ENCODE peak calls at places on chromosomes 13 and 19, in four cellular contexts. G is stomach, X is transverse colon, W is endothelial cell of umbilical vein. Q is an unnamed sample.

GRCh38 chr19:38788478-38789243 is at the start of gene LGALS7B:
- DNase-seq in W (no peak), G (no peak), X (no peak), Q (no peak)

GRCh38 chr19:1429750-1430149 is 8.4 kb upstream of the RPS15 start:
- DNase-seq in G (peak; percentile 77), W (no peak), X (peak; percentile 36), Q (no peak)

GRCh38 chr19:31350693-31351211 is 1.5 kb upstream of the TSHZ3 start:
- DNase-seq in X (peak; percentile 41), W (no peak), G (peak; percentile 43), Q (peak; percentile 42)

GRCh38 chr19:862529-863304 is 3.3 kb downstream of the CFD start:
- DNase-seq in G (peak; percentile 61), W (peak; percentile 47), X (peak; percentile 76), Q (no peak)

GRCh38 chr13:81872581-81872980 is 1531.7 kb upstream of the SPRY2 start:
- DNase-seq in W (no peak), G (no peak), X (no peak), Q (no peak)

GRCh38 chr19:30369833-30370232 is 2.4 kb upstream of the ZNF536 start:
- DNase-seq in G (no peak), X (no peak), W (no peak), Q (no peak)

GRCh38 chr19:46551175-46551574 is 50.0 kb upstream of the CALM3 start:
- DNase-seq in G (no peak), X (no peak), W (no peak), Q (no peak)

GRCh38 chr13:42041684-42042035 is 6.8 kb upstream of the DGKH start:
- DNase-seq in W (no peak), G (peak; percentile 50), X (peak; percentile 62), Q (peak; percentile 44)

GRCh38 chr19:8116437-8117293 is 32.7 kb downstream of the FBN3 start:
- DNase-seq in G (no peak), X (no peak), W (no peak), Q (no peak)

GRCh38 chr13:112917731-112918130 is 51.3 kb upstream of the MCF2L start:
- DNase-seq in X (no peak), W (no peak), G (no peak), Q (no peak)

GRCh38 chr13:44648392-44649117 is 72.4 kb upstream of the TSC22D1 start:
- DNase-seq in G (no peak), X (no peak), W (peak; percentile 3), Q (no peak)

GRCh38 chr13:27406178-27406939 is 18.1 kb upstream of the GTF3A start:
- DNase-seq in G (no peak), X (no peak), W (peak; percentile 47), Q (peak; percentile 19)

GRCh38 chr13:44576396-44577235 is 486 bp upstream of the TSC22D1 start:
- DNase-seq in X (peak; percentile 19), W (no peak), G (peak; percentile 34), Q (peak; percentile 7)

GRCh38 chr19:29467824-29468401 is 57.9 kb upstream of the VSTM2B start:
- DNase-seq in W (no peak), G (no peak), X (no peak), Q (no peak)

GRCh38 chr13:99057310-99057975 is 79.6 kb upstream of the DOCK9 start:
- DNase-seq in G (no peak), X (no peak), W (no peak), Q (no peak)

GRCh38 chr19:45076851-45077730 is 813 bp upstream of the ZNF296 start:
- DNase-seq in X (peak; percentile 51), W (no peak), G (no peak), Q (no peak)

GRCh38 chr19:48330012-48330681 is 4.8 kb downstream of the EMP3 start:
- DNase-seq in G (peak; percentile 86), X (peak; percentile 89), W (peak; percentile 15), Q (peak; percentile 83)

GRCh38 chr19:43318796-43319314 is 34.6 kb upstream of the CD177 start:
- DNase-seq in G (no peak), W (no peak), X (no peak), Q (no peak)

GRCh38 chr19:53254451-53255341 is at the start of gene ZNF677:
- DNase-seq in X (peak; percentile 72), G (peak; percentile 74), W (peak; percentile 82), Q (peak; percentile 85)

GRCh38 chr19:2500861-2501260 is 24.9 kb downstream of the GADD45B start:
- DNase-seq in G (no peak), W (no peak), X (peak; percentile 25), Q (no peak)

GRCh38 chr19:38740252-38740592 is 4.1 kb downstream of the CAPN12 start:
- DNase-seq in X (no peak), W (no peak), G (no peak), Q (no peak)

GRCh38 chr19:28705008-28705407 is 507.9 kb downstream of the UQCRFS1 start:
- DNase-seq in G (no peak), X (no peak), W (no peak), Q (no peak)

GRCh38 chr13:44758595-44759221 is 182.6 kb upstream of the TSC22D1 start:
- DNase-seq in W (peak; percentile 85), X (peak; percentile 20), G (no peak), Q (peak; percentile 15)

GRCh38 chr19:42244452-42245220 is 2.2 kb upstream of the GSK3A start:
- DNase-seq in X (peak; percentile 94), G (peak; percentile 92), W (peak; percentile 96), Q (peak; percentile 93)
- TF ChIP-seq POLR2A in X (peak; percentile 85), G (no peak), W (no peak), Q (peak; percentile 49)

GRCh38 chr19:14006085-14006765 is at the start of gene RFX1:
- DNase-seq in X (peak; percentile 100), W (peak; percentile 100), G (peak; percentile 100), Q (peak; percentile 99)
- TF ChIP-seq POLR2AphosphoS5 in X (peak; percentile 4), W (no peak), G (no peak), Q (peak; percentile 95)

DNA sequence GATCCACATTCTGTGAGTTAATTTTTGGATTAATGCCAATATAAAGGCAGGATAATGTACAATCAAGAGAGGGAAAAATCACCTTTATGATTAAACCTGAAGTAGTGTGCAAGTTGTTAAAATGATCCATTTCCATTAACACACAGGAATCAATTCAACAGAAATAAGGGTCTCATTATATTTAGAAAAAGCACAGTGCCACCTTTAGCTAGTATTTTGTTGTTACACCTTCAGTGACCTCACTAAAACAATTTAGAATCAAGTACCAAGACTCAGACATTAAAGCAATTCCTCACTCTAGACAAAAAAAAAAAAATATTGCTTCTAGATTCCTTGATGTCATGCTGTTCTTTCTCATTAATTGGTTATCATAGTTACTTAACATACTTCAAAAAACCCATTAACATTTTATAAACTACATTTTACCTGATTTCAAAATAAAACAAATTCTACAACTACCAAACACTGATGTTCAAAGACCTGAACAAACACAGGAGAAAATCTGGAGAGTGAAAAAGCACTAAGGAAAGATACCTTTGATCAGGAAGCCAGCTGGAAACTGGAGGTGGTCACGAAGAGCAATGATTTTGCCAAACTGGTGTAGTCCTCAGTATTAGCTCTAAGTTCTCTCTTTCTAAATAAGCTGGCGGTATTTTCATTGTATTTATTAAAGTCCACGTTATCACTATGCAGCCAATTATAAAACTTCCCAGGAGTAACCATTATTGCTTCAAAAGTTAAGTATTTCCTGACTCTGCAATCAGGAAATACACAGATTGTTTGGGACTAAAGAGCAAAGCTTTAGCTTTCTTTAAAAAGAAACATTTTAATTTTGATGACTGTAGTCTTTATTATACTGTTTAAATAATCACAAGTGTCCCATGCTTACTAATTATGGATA is 115.3 kb downstream of the TBC1D4 start:
- DNase-seq in X (no peak), G (no peak), W (peak; percentile 80), Q (no peak)
- H3K4me1 ChIP-seq in X (no peaks in the 10 kb centered on the region), G (peaks cover 34% of the 10 kb centered on the region), W (peaks cover 49% of the 10 kb centered on the region), Q (no peaks in the 10 kb centered on the region)

DNA sequence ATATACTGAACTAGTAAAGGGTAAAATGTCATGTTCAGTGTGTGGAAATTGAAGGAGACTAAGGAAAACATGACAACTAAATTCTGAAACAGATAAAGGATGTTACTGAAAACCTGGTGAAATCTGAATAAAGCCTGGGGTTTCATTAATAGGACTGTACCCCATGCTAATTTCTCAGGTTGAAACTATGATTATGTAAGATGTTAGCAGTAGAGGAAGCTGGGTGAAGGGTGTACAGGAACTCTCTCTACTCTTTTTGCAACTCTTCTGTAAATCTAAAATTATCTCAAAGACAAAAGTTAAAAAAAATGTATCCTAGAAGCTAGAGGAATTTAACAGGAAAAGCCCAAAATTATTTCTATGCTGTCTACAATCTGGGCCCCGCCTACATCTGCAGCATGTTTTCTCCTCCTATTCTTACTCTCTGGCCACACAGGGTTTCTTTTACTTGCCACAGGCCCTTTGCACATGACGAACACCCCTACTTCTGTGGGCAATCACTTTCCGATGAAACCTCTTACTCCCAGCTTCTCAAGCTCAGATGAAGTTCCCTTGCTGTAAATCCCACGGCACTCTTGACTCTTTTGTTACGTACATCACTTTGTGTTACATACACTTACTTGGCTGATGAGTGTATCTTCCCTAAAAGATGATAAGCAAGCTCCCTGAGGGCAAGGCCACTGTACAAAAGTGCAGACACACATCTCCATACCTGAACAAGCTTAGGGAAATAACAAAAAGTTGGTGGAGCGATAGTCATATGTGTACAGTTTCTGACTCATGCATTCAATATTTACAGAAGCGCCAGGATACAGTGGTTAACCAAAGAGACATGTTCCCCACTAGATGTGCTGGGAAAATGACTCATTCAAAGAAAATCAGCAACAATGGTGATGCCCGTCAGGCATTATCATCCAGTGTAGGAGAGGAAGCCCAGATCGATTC is 32.6 kb downstream of the RUBCNL start:
- DNase-seq in X (no peak), G (no peak), W (peak; percentile 14), Q (no peak)
- TF ChIP-seq POLR2A in X (no peak), G (no peak), W (no peak), Q (no peak)

Q was measured in prostate gland.